ENCODE peak calls at places on chromosomes 3 and 15, in four cellular contexts. H, M, C and P are unnamed samples.

GRCh38 chr3:146163584-146163983 is 2.6 kb upstream of the PLOD2 start:
- DNase-seq in H (no peak), M (peak; percentile 97), C (peak; percentile 84), P (no peak)

GRCh38 chr15:83446904-83447708 is at the start of gene SH3GL3:
- DNase-seq in H (peak; percentile 76), M (peak; percentile 74), C (peak; percentile 55), P (peak; percentile 11)

GRCh38 chr15:58139631-58140522 is 1.7 kb downstream of the AQP9 start:
- DNase-seq in H (no peak), M (peak; percentile 36), C (no peak), P (no peak)

GRCh38 chr3:156201411-156202405 is 81.3 kb downstream of the KCNAB1 start:
- DNase-seq in H (no peak), M (no peak), C (no peak), P (no peak)

GRCh38 chr15:88398011-88398410 is 69.2 kb downstream of the MRPL46 start:
- DNase-seq in H (no peak), M (no peak), C (no peak), P (no peak)

GRCh38 chr15:95024388-95024787 is 793.0 kb downstream of the MCTP2 start:
- DNase-seq in H (no peak), M (peak; percentile 62), C (no peak), P (no peak)

GRCh38 chr3:13063225-13063624 is 10.0 kb downstream of the IQSEC1 start:
- DNase-seq in H (no peak), M (no peak), C (no peak), P (no peak)

GRCh38 chr15:77416954-77417353 is 3.0 kb downstream of the PEAK1 start:
- DNase-seq in H (no peak), M (no peak), C (no peak), P (no peak)

GRCh38 chr3:50401973-50402372 is 42.7 kb upstream of the TMEM115 start:
- DNase-seq in H (no peak), M (no peak), C (no peak), P (no peak)

GRCh38 chr3:159263750-159264561 is 462.1 kb downstream of the MFSD1 start:
- DNase-seq in H (peak; percentile 41), M (peak; percentile 69), C (peak; percentile 24), P (no peak)

GRCh38 chr15:44719293-44719999 is 8.1 kb downstream of the B2M start:
- DNase-seq in H (no peak), M (peak; percentile 27), C (no peak), P (peak; percentile 71)

GRCh38 chr15:62163847-62164499 is 1.1 kb downstream of the C2CD4B start:
- DNase-seq in H (peak; percentile 8), M (peak; percentile 30), C (no peak), P (no peak)

GRCh38 chr3:115931581-115931980 is 308.3 kb downstream of the GAP43 start:
- DNase-seq in H (no peak), M (peak; percentile 3), C (no peak), P (no peak)

GRCh38 chr15:29101491-29101890 is 168.1 kb downstream of the NSMCE3 start:
- DNase-seq in H (no peak), M (no peak), C (no peak), P (no peak)

GRCh38 chr3:12906141-12906915 is 65.0 kb upstream of the RPL32 start:
- DNase-seq in H (no peak), M (no peak), C (no peak), P (no peak)

GRCh38 chr3:69232447-69232846 is 110.1 kb upstream of the LMOD3 start:
- DNase-seq in H (no peak), M (no peak), C (no peak), P (no peak)

GRCh38 chr3:49493901-49494300 is 23.8 kb downstream of the DAG1 start:
- DNase-seq in H (no peak), M (peak; percentile 6), C (no peak), P (no peak)

GRCh38 chr15:35394416-35394815 is 151.5 kb downstream of the DPH6 start:
- DNase-seq in H (no peak), M (peak; percentile 13), C (no peak), P (no peak)

GRCh38 chr3:61358364-61358763 is 107.1 kb upstream of the FHIT start:
- DNase-seq in H (no peak), M (peak; percentile 54), C (no peak), P (peak; percentile 68)

GRCh38 chr3:43787330-43787729 is 96.6 kb downstream of the ABHD5 start:
- DNase-seq in H (no peak), M (no peak), C (no peak), P (no peak)

GRCh38 chr3:129025691-129026435 is 24.8 kb downstream of the EFCC1 start:
- DNase-seq in H (no peak), M (no peak), C (no peak), P (no peak)

GRCh38 chr15:92226020-92226612 is 167.6 kb upstream of the ST8SIA2 start:
- DNase-seq in H (no peak), M (peak; percentile 14), C (no peak), P (no peak)

GRCh38 chr3:37072892-37073291 is 79.6 kb downstream of the MLH1 start:
- DNase-seq in H (no peak), M (peak; percentile 89), C (no peak), P (no peak)

GRCh38 chr3:5568451-5568850 is 380.9 kb downstream of the EDEM1 start:
- DNase-seq in H (no peak), M (no peak), C (no peak), P (no peak)

GRCh38 chr3:55721716-55722484 is 234.8 kb upstream of the WNT5A start:
- DNase-seq in H (peak; percentile 14), M (peak; percentile 19), C (no peak), P (no peak)

GRCh38 chr3:193874512-193874911 is 261.4 kb upstream of the HES1 start:
- DNase-seq in H (no peak), M (no peak), C (no peak), P (no peak)

GRCh38 chr15:91104111-91104510 is 4.1 kb downstream of the SV2B start:
- DNase-seq in H (no peak), M (no peak), C (no peak), P (no peak)

GRCh38 chr3:70531063-70531657 is 218.7 kb upstream of the MDFIC2 start:
- DNase-seq in H (no peak), M (peak; percentile 62), C (peak; percentile 20), P (no peak)

GRCh38 chr15:74616020-74616939 is 644 bp downstream of the CLK3 start:
- DNase-seq in H (no peak), M (peak; percentile 69), C (peak; percentile 26), P (peak; percentile 23)

GRCh38 chr3:102757950-102758349 is 323.1 kb downstream of the ZPLD1 start:
- DNase-seq in H (no peak), M (no peak), C (no peak), P (no peak)

GRCh38 chr3:45480218-45480617 is 91.8 kb downstream of the LARS2 start:
- DNase-seq in H (no peak), M (no peak), C (no peak), P (no peak)

GRCh38 chr3:100023595-100023994 is 90.7 kb downstream of the FILIP1L start:
- DNase-seq in H (no peak), M (no peak), C (no peak), P (no peak)

GRCh38 chr3:157499342-157499963 is 3.8 kb downstream of the VEPH1 start:
- DNase-seq in H (peak; percentile 16), M (peak; percentile 44), C (peak; percentile 31), P (no peak)

GRCh38 chr15:51075364-51075763 is 19.3 kb downstream of the TNFAIP8L3 start:
- DNase-seq in H (no peak), M (no peak), C (no peak), P (no peak)

GRCh38 chr15:77402740-77403379 is 17.0 kb downstream of the PEAK1 start:
- DNase-seq in H (no peak), M (peak; percentile 87), C (no peak), P (no peak)